ENCODE peak calls at places on chromosome 19, in four cellular contexts. H is Calu3, N is type B pancreatic cell, E is breast epithelium. M is an unnamed sample.

GRCh38 chr19:48833049-48833448 is 3.2 kb downstream of the HSD17B14 start:
- DNase-seq in N (no peak), E (no peak), H (no peak), M (no peak)

GRCh38 chr19:49939721-49940481 is 10.6 kb upstream of the NUP62 start:
- DNase-seq in H (peak), N (no peak), E (no peak), M (no peak)

GRCh38 chr19:2587001-2587719 is 111.2 kb downstream of the GADD45B start:
- DNase-seq in E (peak), N (no peak), H (no peak), M (no peak)

GRCh38 chr19:44900328-44901244 is 5.0 kb upstream of the APOE start:
- DNase-seq in E (no peak), H (no peak), N (no peak), M (no peak)

GRCh38 chr19:38360839-38361631 is 13.3 kb upstream of the PSMD8 start:
- DNase-seq in E (no peak), H (no peak), N (no peak), M (no peak)

GRCh38 chr19:48815870-48816501 is 5.2 kb upstream of the BCAT2 start:
- DNase-seq in E (no peak), N (no peak), H (peak), M (no peak)

GRCh38 chr19:3981736-3982681 is 3.3 kb downstream of the EEF2 start:
- DNase-seq in E (no peak), N (no peak), H (no peak), M (no peak)

GRCh38 chr19:8731428-8732169 is 10.2 kb downstream of the OR2Z1 start:
- DNase-seq in N (peak), H (no peak), E (no peak), M (peak)

GRCh38 chr19:50051964-50052363 is 26.2 kb downstream of the ZNF473 start:
- DNase-seq in H (no peak), N (no peak), E (no peak), M (no peak)

GRCh38 chr19:44574201-44574950 is 39.0 kb upstream of the IGSF23 start:
- DNase-seq in N (no peak), H (no peak), E (no peak), M (peak)

GRCh38 chr19:17865364-17866311 is 5.9 kb downstream of the RPL18A start:
- DNase-seq in N (no peak), H (peak), E (no peak), M (no peak)

GRCh38 chr19:13208131-13208963 is 58.1 kb downstream of the IER2 start:
- DNase-seq in N (no peak), E (no peak), H (no peak), M (no peak)

GRCh38 chr19:2550431-2551171 is 74.7 kb downstream of the GADD45B start:
- DNase-seq in N (no peak), E (no peak), H (no peak), M (no peak)

GRCh38 chr19:47723573-47723923 is 10.3 kb downstream of the EHD2 start:
- DNase-seq in E (no peak), H (peak), N (no peak), M (no peak)

GRCh38 chr19:47436712-47437401 is 17.5 kb upstream of the MEIS3 start:
- DNase-seq in H (peak), N (no peak), E (peak), M (no peak)

GRCh38 chr19:56750658-56751057 is 79.1 kb upstream of the ZNF835 start:
- DNase-seq in H (no peak), E (no peak), N (no peak), M (no peak)

GRCh38 chr19:56751078-56751489 is 79.5 kb upstream of the ZNF835 start:
- DNase-seq in N (no peak), E (no peak), H (no peak), M (peak)

GRCh38 chr19:56746367-56746766 is 74.8 kb upstream of the ZNF835 start:
- DNase-seq in E (no peak), N (no peak), H (no peak), M (peak)

GRCh38 chr19:56748443-56748842 is 76.9 kb upstream of the ZNF835 start:
- DNase-seq in H (no peak), E (no peak), N (no peak), M (no peak)
- TF ChIP-seq CTCF in H (no peak), E (peak), N (peak), M (no peak)

GRCh38 chr19:45920458-45920857 is 5.9 kb upstream of the NANOS2 start:
- DNase-seq in E (no peak), N (no peak), H (no peak), M (no peak)

GRCh38 chr19:45924891-45925447 is 10.4 kb upstream of the NANOS2 start:
- DNase-seq in H (no peak), N (no peak), E (no peak), M (no peak)

GRCh38 chr19:45918721-45919120 is 4.1 kb upstream of the NANOS2 start:
- DNase-seq in N (no peak), E (no peak), H (no peak), M (no peak)

GRCh38 chr19:45919678-45920077 is 5.1 kb upstream of the NANOS2 start:
- DNase-seq in N (no peak), H (no peak), E (no peak), M (no peak)

DNA sequence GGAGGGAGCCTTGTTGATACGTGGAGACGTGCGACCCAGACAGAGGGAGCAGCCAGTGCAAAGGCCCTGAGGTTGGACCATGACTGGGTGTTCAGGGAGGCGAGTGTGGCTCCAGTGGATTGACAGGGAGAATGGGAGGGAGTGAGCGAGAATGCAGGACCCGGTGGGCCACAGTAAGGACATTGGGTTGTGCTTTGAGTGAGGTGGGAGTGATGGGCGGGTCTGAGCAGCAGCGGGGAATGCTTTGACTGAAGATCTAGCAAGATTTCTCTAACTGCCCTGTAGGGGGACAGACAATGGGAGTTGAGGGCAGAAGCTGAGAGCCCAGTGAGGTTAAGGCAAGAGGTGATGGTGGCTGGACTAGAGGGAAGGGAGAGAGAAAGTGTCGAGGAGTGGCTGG is 7.7 kb upstream of the NANOS2 start:
- DNase-seq in E (no peak), N (no peak), H (no peak), M (no peak)
- TF ChIP-seq CTCF in E (no peak), N (peak), H (no peak), M (no peak)

GRCh38 chr19:876780-877314 is 16.1 kb downstream of the MED16 start:
- DNase-seq in N (no peak), E (no peak), H (no peak), M (no peak)

GRCh38 chr19:875265-875879 is 15.9 kb downstream of the CFD start:
- DNase-seq in E (no peak), H (no peak), N (no peak), M (no peak)

GRCh38 chr19:872266-872951 is 12.9 kb downstream of the CFD start:
- DNase-seq in N (no peak), E (no peak), H (peak), M (peak)

GRCh38 chr19:873084-874019 is 13.9 kb downstream of the CFD start:
- DNase-seq in E (no peak), N (no peak), H (no peak), M (no peak)

DNA sequence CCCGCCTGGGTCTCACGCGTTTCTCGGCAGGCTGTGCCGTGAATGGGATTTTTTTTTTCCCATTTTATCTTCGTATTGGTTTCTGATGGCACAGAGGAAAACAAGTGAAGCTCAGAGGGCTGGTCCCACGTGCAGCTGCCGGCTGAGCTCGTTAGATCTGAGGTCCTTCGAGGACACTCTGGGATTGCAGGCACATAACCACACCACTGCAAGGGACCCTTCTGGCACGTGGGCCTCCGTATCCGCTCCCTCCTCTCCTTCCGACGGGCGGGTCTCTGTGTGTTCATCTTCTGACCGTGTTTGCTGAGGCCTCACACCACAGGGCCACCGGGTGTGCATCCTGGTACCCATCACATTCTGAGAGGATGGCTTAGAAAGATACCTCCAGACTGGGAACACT is 16.6 kb downstream of the CFD start:
- DNase-seq in E (no peak), N (no peak), H (no peak), M (no peak)
- TF ChIP-seq CTCF in E (no peak), N (no peak), H (no peak), M (no peak)

GRCh38 chr19:57800696-57801095 is 14.0 kb downstream of the ZNF552 start:
- DNase-seq in E (no peak), H (no peak), N (no peak), M (no peak)
- TF ChIP-seq CTCF in E (no peak), H (no peak), N (no peak), M (no peak)

GRCh38 chr19:42075616-42076374 is at the start of gene ZNF574:
- DNase-seq in H (peak), E (peak), N (peak), M (peak)
- TF ChIP-seq CTCF in H (no peak), E (peak), N (no peak), M (no peak)

GRCh38 chr19:36497001-36497400 is 7.6 kb upstream of the ZNF566 start:
- DNase-seq in N (no peak), H (no peak), E (no peak), M (no peak)
- TF ChIP-seq CTCF in N (no peak), H (no peak), E (no peak), M (no peak)

GRCh38 chr19:28948531-28948930 is 264.4 kb downstream of the UQCRFS1 start:
- DNase-seq in H (no peak), E (no peak), N (no peak), M (no peak)

GRCh38 chr19:28949027-28949426 is 263.9 kb downstream of the UQCRFS1 start:
- DNase-seq in H (no peak), N (no peak), E (no peak), M (no peak)

GRCh38 chr19:28941833-28942232 is 271.1 kb downstream of the UQCRFS1 start:
- DNase-seq in E (no peak), H (no peak), N (no peak), M (no peak)

GRCh38 chr19:28940751-28941500 is 272.0 kb downstream of the UQCRFS1 start:
- DNase-seq in E (no peak), N (no peak), H (no peak), M (no peak)

DNA sequence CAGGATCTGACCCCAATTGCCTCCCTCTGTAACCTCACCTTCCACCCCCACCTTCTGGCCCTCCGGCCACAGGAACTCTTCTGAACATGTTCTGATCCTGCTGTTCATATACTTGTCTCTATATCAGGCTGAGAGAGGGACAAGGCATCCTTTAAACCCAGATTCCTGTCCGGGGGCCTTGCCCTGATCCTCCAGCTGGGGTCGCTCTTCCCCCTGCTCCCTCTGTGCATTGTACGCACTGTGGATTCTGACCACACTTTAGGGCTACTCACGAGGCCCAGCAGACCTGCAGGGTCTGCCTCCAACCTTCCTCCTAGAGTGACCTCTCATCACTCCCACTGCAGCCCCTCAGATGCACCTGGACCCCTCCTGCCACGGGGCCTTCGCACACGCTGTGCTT is 269.3 kb downstream of the UQCRFS1 start:
- DNase-seq in H (no peak), E (no peak), N (no peak), M (no peak)
- TF ChIP-seq CTCF in H (no peak), E (no peak), N (no peak), M (no peak)

DNA sequence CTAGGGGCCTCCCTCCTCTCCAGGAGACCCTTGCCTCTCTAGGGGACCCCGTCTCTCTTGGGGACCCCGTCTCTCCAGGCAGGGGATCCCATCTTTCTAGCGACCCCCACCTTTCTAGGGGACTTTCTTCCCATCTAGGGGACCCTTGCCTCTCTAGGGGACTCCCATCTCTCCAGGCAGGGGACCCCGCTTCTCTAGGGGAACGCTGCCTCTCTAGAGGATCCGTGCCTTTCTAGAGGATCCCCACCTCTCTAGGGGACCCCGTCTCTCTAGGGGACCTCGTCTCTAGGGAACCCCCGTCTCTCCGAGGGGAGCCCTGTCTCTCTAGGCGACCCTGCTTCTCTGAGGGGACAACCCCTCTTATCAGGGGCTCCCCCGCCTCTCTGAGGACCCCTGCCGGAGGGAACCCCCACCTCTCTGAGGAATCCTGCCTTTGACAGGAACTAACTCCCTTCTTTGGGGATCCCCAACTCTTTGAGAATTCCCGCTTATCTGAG is 19.1 kb upstream of the GATAD2A start:
- DNase-seq in H (no peak), E (no peak), N (no peak), M (no peak)
- TF ChIP-seq CTCF in H (no peak), E (no peak), N (no peak), M (no peak)